ENCODE peak calls at places on chromosome 13, in four cellular contexts. E is WTC11, T is H1, X is K562. C is an unnamed sample.

GRCh38 chr13:26186141-26186870 is 35.8 kb downstream of the RNF6 start:
- DNase-seq in T (peak), E (peak), X (peak), C (peak)

GRCh38 chr13:97948041-97948440 is 5.4 kb upstream of the IPO5 start:
- DNase-seq in T (no peak), X (no peak), E (no peak), C (no peak)

GRCh38 chr13:48094404-48094780 is 512 bp downstream of the MED4 start:
- DNase-seq in T (no peak), X (no peak), E (no peak), C (no peak)

GRCh38 chr13:51066091-51066831 is 44.8 kb downstream of the C13orf42 start:
- DNase-seq in X (no peak), T (no peak), E (no peak), C (no peak)

GRCh38 chr13:33994198-33994597 is 176.2 kb downstream of the RFC3 start:
- DNase-seq in E (no peak), X (no peak), T (no peak), C (no peak)

GRCh38 chr13:27541386-27541785 is 78.9 kb downstream of the LNX2 start:
- DNase-seq in T (no peak), E (no peak), X (no peak), C (no peak)

GRCh38 chr13:78197231-78197630 is 278.6 kb upstream of the EDNRB start:
- DNase-seq in E (no peak), T (no peak), X (no peak), C (no peak)

GRCh38 chr13:48595330-48596127 is 58.2 kb upstream of the CYSLTR2 start:
- DNase-seq in E (peak), T (no peak), X (peak), C (peak)

GRCh38 chr13:33615436-33615835 is 202.5 kb upstream of the RFC3 start:
- DNase-seq in T (no peak), E (no peak), X (no peak), C (peak)

DNA sequence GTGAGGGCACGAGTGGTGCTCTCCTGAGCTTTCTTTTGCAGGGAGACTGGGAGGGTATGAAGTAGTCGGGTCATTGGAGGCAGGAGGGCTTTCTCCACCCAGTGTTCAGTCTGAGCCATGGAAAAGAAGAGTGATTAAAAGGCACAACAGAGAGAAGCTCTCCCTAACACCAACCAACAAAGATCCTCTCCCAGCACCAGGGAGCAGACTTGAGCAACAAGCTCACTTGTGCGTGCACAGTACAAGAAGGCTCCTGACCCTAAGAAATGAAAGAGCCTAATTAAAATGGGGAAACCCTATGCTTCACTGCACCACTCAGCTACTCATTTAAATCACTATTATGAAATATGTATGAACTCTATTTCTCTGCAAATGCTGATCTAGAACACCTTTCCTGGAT is 276.3 kb upstream of the SOX21 start:
- DNase-seq in X (no peak), T (no peak), E (no peak), C (no peak)
- TF ChIP-seq TEAD4 in X (no peak), T (no peak), E (no peak), C (no peak)

GRCh38 chr13:89977203-89977602 is 1370.3 kb upstream of the MIR17HG start:
- DNase-seq in X (no peak), T (no peak), E (no peak), C (no peak)

GRCh38 chr13:89988206-89988605 is 1359.3 kb upstream of the MIR17HG start:
- DNase-seq in E (no peak), T (no peak), X (no peak), C (no peak)

DNA sequence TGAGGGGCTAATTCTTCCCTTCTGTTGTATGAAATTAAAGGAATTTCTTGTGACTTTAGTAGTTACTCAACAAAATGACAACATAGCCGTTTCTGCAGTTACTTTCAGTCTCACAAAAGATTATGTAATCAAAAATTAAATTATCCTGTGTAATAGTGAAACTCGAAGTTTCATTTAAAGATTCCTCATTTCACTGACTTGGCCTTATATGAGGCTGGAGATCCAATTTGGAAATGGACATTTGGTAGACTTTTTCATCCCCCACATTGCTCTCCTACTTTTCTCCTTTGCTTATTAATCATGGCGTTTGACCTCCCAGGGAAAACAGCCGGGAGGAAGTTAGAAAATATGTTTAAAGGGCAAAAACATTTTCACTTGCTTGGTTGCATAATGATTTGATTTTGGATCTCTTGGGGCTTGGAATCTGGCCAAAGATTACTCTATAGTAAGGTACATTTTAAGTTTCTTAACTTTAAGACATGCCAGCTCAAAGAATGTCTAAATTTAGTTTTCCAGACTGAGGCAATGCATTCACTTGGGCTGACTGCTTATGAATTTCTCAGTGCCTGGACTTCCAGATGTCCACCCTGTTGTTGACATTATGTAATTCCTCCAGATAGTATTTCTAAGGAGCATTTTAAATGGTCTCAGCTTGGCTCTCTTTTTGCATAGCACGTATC is 1364.9 kb upstream of the MIR17HG start:
- DNase-seq in T (no peak), E (no peak), X (no peak), C (no peak)
- TF ChIP-seq TEAD4 in T (no peak), E (no peak), X (no peak), C (no peak)

GRCh38 chr13:76017861-76018556 is 381.9 kb downstream of the LMO7 start:
- DNase-seq in T (no peak), X (no peak), E (no peak), C (no peak)

GRCh38 chr13:76016799-76017198 is 380.7 kb downstream of the LMO7 start:
- DNase-seq in X (peak), T (no peak), E (peak), C (peak)

GRCh38 chr13:76023644-76024043 is 387.5 kb downstream of the LMO7 start:
- DNase-seq in T (no peak), E (no peak), X (no peak), C (no peak)

GRCh38 chr13:76020421-76020955 is 384.4 kb downstream of the LMO7 start:
- DNase-seq in X (no peak), T (no peak), E (no peak), C (no peak)

GRCh38 chr13:76019421-76020044 is 383.4 kb downstream of the LMO7 start:
- DNase-seq in X (no peak), E (peak), T (peak), C (peak)
- TF ChIP-seq TEAD4 in X (no peak), E (no peak), T (no peak), C (no peak)

GRCh38 chr13:99986751-99987150 is 5.2 kb downstream of the ZIC2 start:
- DNase-seq in X (no peak), E (no peak), T (no peak), C (no peak)

GRCh38 chr13:99984463-99985242 is 3.1 kb downstream of the ZIC2 start:
- DNase-seq in X (no peak), E (peak), T (no peak), C (peak)

GRCh38 chr13:99987180-99988047 is 5.8 kb downstream of the ZIC2 start:
- DNase-seq in T (no peak), X (no peak), E (peak), C (peak)

GRCh38 chr13:99985243-99985874 is 3.8 kb downstream of the ZIC2 start:
- DNase-seq in E (peak), X (no peak), T (no peak), C (no peak)

DNA sequence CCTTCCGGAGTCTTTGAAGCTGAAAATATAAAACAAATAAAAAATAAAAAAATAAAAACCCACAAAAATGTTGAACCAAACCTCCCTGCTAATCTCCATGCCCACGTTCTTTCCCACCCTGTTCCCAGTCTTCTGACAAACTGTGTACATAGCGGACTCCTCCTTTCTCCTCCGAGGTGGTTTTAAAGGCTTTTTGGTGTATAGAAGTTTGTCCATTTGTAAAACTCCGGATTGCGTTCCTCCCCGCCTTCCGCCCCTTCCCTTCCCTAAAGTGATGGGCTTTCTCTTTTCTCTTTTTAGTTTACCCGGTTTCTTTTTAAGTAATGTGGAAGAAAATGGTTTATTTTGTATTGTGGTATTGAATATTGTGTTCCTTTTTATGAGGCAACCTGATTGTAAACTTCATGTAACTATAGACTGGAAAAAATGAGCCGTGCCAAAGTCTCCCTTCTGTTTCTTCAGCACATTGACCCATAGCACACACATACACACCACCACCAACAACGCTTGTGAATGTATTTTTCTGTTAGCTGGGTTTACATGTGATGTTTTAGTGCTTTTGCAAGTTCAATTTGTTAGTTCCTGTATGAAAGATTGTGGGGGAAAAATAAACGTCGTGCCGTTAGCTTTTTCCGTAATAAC is 4.4 kb downstream of the ZIC2 start:
- DNase-seq in X (no peak), E (no peak), T (no peak), C (peak)
- TF ChIP-seq TEAD4 in X (no peak), E (no peak), T (no peak), C (no peak)